ENCODE peak calls at places on chromosomes 3 and 15, in six cellular contexts. One of them, this sample, is unnamed.

GRCh38 chr15:57505056-57505713 is 86.5 kb upstream of the MYZAP start:
- DNase-seq in EL: peak; percentile 37
- DNase-seq in AG08396: no peak
- DNase-seq in GM12865: no peak
- DNase-seq in A172: peak; percentile 63
- DNase-seq in RPMI7951: no peak
- DNase-seq in this sample: no peak

GRCh38 chr3:5197470-5198312 is 10.2 kb downstream of the EDEM1 start:
- DNase-seq in A172: peak; percentile 14
- DNase-seq in EL: peak; percentile 30
- DNase-seq in AG08396: no peak
- DNase-seq in RPMI7951: peak; percentile 39
- DNase-seq in GM12865: peak; percentile 87
- DNase-seq in this sample: no peak

GRCh38 chr3:23203651-23204111 is 554 bp downstream of the UBE2E2 start:
- DNase-seq in A172: peak; percentile 4
- DNase-seq in GM12865: peak; percentile 39
- DNase-seq in RPMI7951: peak; percentile 23
- DNase-seq in AG08396: peak; percentile 35
- DNase-seq in EL: peak; percentile 36
- DNase-seq in this sample: no peak

GRCh38 chr3:27800261-27800660 is 78.1 kb upstream of the EOMES start:
- DNase-seq in RPMI7951: no peak
- DNase-seq in A172: no peak
- DNase-seq in EL: no peak
- DNase-seq in AG08396: no peak
- DNase-seq in GM12865: no peak
- DNase-seq in this sample: no peak

GRCh38 chr3:118910332-118910731 is 124.3 kb downstream of the IGSF11 start:
- DNase-seq in AG08396: no peak
- DNase-seq in RPMI7951: no peak
- DNase-seq in GM12865: no peak
- DNase-seq in A172: no peak
- DNase-seq in EL: no peak
- DNase-seq in this sample: no peak

GRCh38 chr3:15659254-15659975 is 57.9 kb downstream of the BTD start:
- DNase-seq in GM12865: no peak
- DNase-seq in EL: peak; percentile 25
- DNase-seq in A172: no peak
- DNase-seq in RPMI7951: peak; percentile 86
- DNase-seq in AG08396: no peak
- DNase-seq in this sample: no peak

GRCh38 chr15:25785643-25786029 is 77.5 kb downstream of the ATP10A start:
- DNase-seq in AG08396: no peak
- DNase-seq in GM12865: no peak
- DNase-seq in A172: no peak
- DNase-seq in RPMI7951: no peak
- DNase-seq in EL: no peak
- DNase-seq in this sample: no peak

GRCh38 chr3:186108106-186108940 is 566 bp downstream of the ETV5 start:
- DNase-seq in GM12865: peak; percentile 41
- DNase-seq in AG08396: peak; percentile 80
- DNase-seq in EL: peak; percentile 75
- DNase-seq in A172: peak; percentile 51
- DNase-seq in RPMI7951: peak; percentile 73
- DNase-seq in this sample: no peak

GRCh38 chr3:46467562-46467961 is 2.9 kb upstream of the LTF start:
- DNase-seq in GM12865: no peak
- DNase-seq in A172: no peak
- DNase-seq in AG08396: no peak
- DNase-seq in RPMI7951: no peak
- DNase-seq in EL: no peak
- DNase-seq in this sample: no peak

GRCh38 chr3:110343376-110343775 is 728.2 kb upstream of the NECTIN3 start:
- DNase-seq in A172: peak; percentile 83
- DNase-seq in GM12865: no peak
- DNase-seq in EL: peak; percentile 55
- DNase-seq in RPMI7951: peak; percentile 84
- DNase-seq in AG08396: no peak
- DNase-seq in this sample: peak; percentile 6

GRCh38 chr3:151130437-151130836 is 45.0 kb downstream of the MED12L start:
- DNase-seq in A172: no peak
- DNase-seq in RPMI7951: no peak
- DNase-seq in AG08396: no peak
- DNase-seq in EL: no peak
- DNase-seq in GM12865: no peak
- DNase-seq in this sample: no peak

GRCh38 chr3:138457863-138458735 is 23.7 kb downstream of the ESYT3 start:
- DNase-seq in AG08396: no peak
- DNase-seq in A172: peak; percentile 35
- DNase-seq in RPMI7951: no peak
- DNase-seq in GM12865: no peak
- DNase-seq in EL: no peak
- DNase-seq in this sample: no peak

GRCh38 chr3:100425321-100425720 is 24.0 kb downstream of the LNP1 start:
- DNase-seq in GM12865: no peak
- DNase-seq in EL: no peak
- DNase-seq in A172: peak; percentile 6
- DNase-seq in RPMI7951: no peak
- DNase-seq in AG08396: no peak
- DNase-seq in this sample: no peak

GRCh38 chr3:67154429-67154828 is 156.3 kb downstream of the KBTBD8 start:
- DNase-seq in AG08396: no peak
- DNase-seq in RPMI7951: no peak
- DNase-seq in EL: no peak
- DNase-seq in A172: no peak
- DNase-seq in GM12865: no peak
- DNase-seq in this sample: no peak

GRCh38 chr15:67433495-67434099 is 87.3 kb upstream of the C15orf61 start:
- DNase-seq in GM12865: peak; percentile 52
- DNase-seq in AG08396: peak; percentile 74
- DNase-seq in RPMI7951: peak; percentile 66
- DNase-seq in EL: peak; percentile 61
- DNase-seq in A172: peak; percentile 27
- DNase-seq in this sample: no peak

GRCh38 chr3:132726341-132726823 is 4.2 kb upstream of the NPHP3 start:
- DNase-seq in GM12865: peak; percentile 50
- DNase-seq in RPMI7951: peak; percentile 51
- DNase-seq in EL: peak; percentile 42
- DNase-seq in A172: peak; percentile 52
- DNase-seq in AG08396: no peak
- DNase-seq in this sample: no peak

GRCh38 chr3:38646062-38646461 is 3.4 kb downstream of the SCN5A start:
- DNase-seq in EL: no peak
- DNase-seq in A172: no peak
- DNase-seq in RPMI7951: no peak
- DNase-seq in AG08396: no peak
- DNase-seq in GM12865: no peak
- DNase-seq in this sample: no peak

GRCh38 chr3:128074851-128075515 is 22.7 kb downstream of the SEC61A1 start:
- DNase-seq in RPMI7951: no peak
- DNase-seq in A172: no peak
- DNase-seq in GM12865: no peak
- DNase-seq in AG08396: no peak
- DNase-seq in EL: no peak
- DNase-seq in this sample: no peak

GRCh38 chr3:126969586-126969985 is 13.3 kb upstream of the PLXNA1 start:
- DNase-seq in AG08396: no peak
- DNase-seq in A172: no peak
- DNase-seq in GM12865: no peak
- DNase-seq in RPMI7951: peak; percentile 39
- DNase-seq in EL: no peak
- DNase-seq in this sample: no peak

GRCh38 chr15:71788646-71789579 is 21.4 kb upstream of the NR2E3 start:
- DNase-seq in RPMI7951: peak; percentile 17
- DNase-seq in GM12865: no peak
- DNase-seq in AG08396: no peak
- DNase-seq in EL: no peak
- DNase-seq in A172: no peak
- DNase-seq in this sample: no peak